ENCODE peak calls at places on chromosomes 2 and 18, in five cellular contexts. D is neural progenitor cell, F is NCI-H1436, B is SK-N-DZ, Z is AG08396. V is an unnamed sample.

GRCh38 chr18:76495435-76496199 is 575 bp upstream of the ZNF516 start:
- DNase-seq in Z (peak), D (peak), B (peak), F (no peak), V (peak)

GRCh38 chr18:57446322-57446721 is 11.1 kb downstream of the ONECUT2 start:
- DNase-seq in B (no peak), Z (peak), D (peak), F (peak), V (peak)

GRCh38 chr2:105872830-105873229 is 128.1 kb downstream of the NCK2 start:
- DNase-seq in F (no peak), Z (no peak), B (no peak), D (no peak), V (no peak)

GRCh38 chr18:56421641-56422040 is 216.8 kb downstream of the TXNL1 start:
- DNase-seq in D (no peak), Z (no peak), B (no peak), F (no peak), V (no peak)

GRCh38 chr2:168245074-168245825 is 2.1 kb downstream of the STK39 start:
- DNase-seq in D (no peak), B (no peak), F (no peak), Z (no peak), V (no peak)

GRCh38 chr2:86271248-86271647 is 66.2 kb downstream of the REEP1 start:
- DNase-seq in D (no peak), F (no peak), B (no peak), Z (no peak), V (no peak)

GRCh38 chr2:201964631-201965206 is 68.9 kb upstream of the FZD7 start:
- DNase-seq in F (no peak), D (no peak), B (no peak), Z (no peak), V (no peak)

GRCh38 chr2:58535182-58535581 is 294.1 kb upstream of the FANCL start:
- DNase-seq in Z (no peak), B (no peak), F (no peak), D (peak), V (peak)